ENCODE peak calls at places on chromosome 17, in ten cellular contexts. L, X, G, R, E, T, D, M, Y and W are unnamed samples.
A peak's percentile ranks its signal among the peaks of the same experiment; 100 is the strongest.

GRCh38 chr17:67637901-67638641 is 79.7 kb upstream of the NOL11 start:
- DNase-seq in L (no peak), X (no peak), G (peak; percentile 47), R (no peak), E (no peak), T (no peak), D (no peak), M (no peak), Y (no peak), W (no peak)

GRCh38 chr17:32331243-32332040 is 10.5 kb downstream of the C17orf75 start:
- DNase-seq in L (no peak), X (no peak), G (no peak), R (no peak), E (no peak), T (no peak), D (no peak), M (no peak), Y (no peak), W (no peak)

GRCh38 chr17:69480197-69480596 is 65.7 kb downstream of the MAP2K6 start:
- DNase-seq in L (no peak), X (no peak), G (no peak), R (no peak), E (no peak), T (no peak), D (no peak), M (no peak), Y (no peak), W (no peak)

GRCh38 chr17:146546-146945 is 9.2 kb downstream of the SCGB1C2 start:
- DNase-seq in L (no peak), X (no peak), G (no peak), R (no peak), E (no peak), T (no peak), D (peak; percentile 9), M (peak; percentile 11), Y (no peak), W (no peak)

GRCh38 chr17:76911299-76912007 is 43.2 kb downstream of the MGAT5B start:
- DNase-seq in L (no peak), X (no peak), G (no peak), R (no peak), E (no peak), T (no peak), D (no peak), M (no peak), Y (no peak), W (no peak)

GRCh38 chr17:13755851-13756250 is 154.1 kb upstream of the HS3ST3A1 start:
- DNase-seq in L (no peak), X (no peak), G (no peak), R (no peak), E (no peak), T (no peak), D (no peak), M (no peak), Y (no peak), W (no peak)

GRCh38 chr17:67017895-67018294 is 26.5 kb upstream of the CACNG1 start:
- DNase-seq in L (no peak), X (no peak), G (no peak), R (no peak), E (no peak), T (no peak), D (no peak), M (no peak), Y (no peak), W (no peak)

GRCh38 chr17:38921756-38922411 is 3.5 kb upstream of the LASP1NB start:
- DNase-seq in L (no peak), X (no peak), G (no peak), R (no peak), E (no peak), T (no peak), D (no peak), M (no peak), Y (no peak), W (no peak)

GRCh38 chr17:80811181-80812105 is 180.2 kb upstream of the CHMP6 start:
- DNase-seq in L (no peak), X (peak; percentile 22), G (peak; percentile 8), R (no peak), E (no peak), T (no peak), D (no peak), M (no peak), Y (no peak), W (no peak)

GRCh38 chr17:67492824-67493490 is 115.9 kb downstream of the PITPNC1 start:
- DNase-seq in L (no peak), X (peak; percentile 17), G (no peak), R (no peak), E (no peak), T (no peak), D (no peak), M (no peak), Y (no peak), W (no peak)

GRCh38 chr17:11935734-11936406 is 61.4 kb downstream of the ZNF18 start:
- DNase-seq in L (peak; percentile 72), X (peak; percentile 78), G (peak; percentile 67), R (peak; percentile 47), E (no peak), T (peak; percentile 30), D (no peak), M (peak; percentile 83), Y (no peak), W (no peak)

GRCh38 chr17:41613277-41614082 is 913 bp upstream of the KRT16 start:
- DNase-seq in L (no peak), X (no peak), G (no peak), R (no peak), E (no peak), T (no peak), D (no peak), M (peak; percentile 1), Y (no peak), W (no peak)

GRCh38 chr17:41617136-41617535 is 4.6 kb upstream of the KRT16 start:
- DNase-seq in L (no peak), X (no peak), G (no peak), R (no peak), E (no peak), T (no peak), D (no peak), M (peak; percentile 9), Y (no peak), W (no peak)

GRCh38 chr17:41617698-41618097 is 5.1 kb upstream of the KRT16 start:
- DNase-seq in L (no peak), X (no peak), G (no peak), R (no peak), E (no peak), T (no peak), D (no peak), M (peak; percentile 9), Y (no peak), W (no peak)

GRCh38 chr17:41614098-41614497 is 1.5 kb upstream of the KRT16 start:
- DNase-seq in L (no peak), X (no peak), G (no peak), R (no peak), E (no peak), T (no peak), D (no peak), M (no peak), Y (no peak), W (no peak)

DNA sequence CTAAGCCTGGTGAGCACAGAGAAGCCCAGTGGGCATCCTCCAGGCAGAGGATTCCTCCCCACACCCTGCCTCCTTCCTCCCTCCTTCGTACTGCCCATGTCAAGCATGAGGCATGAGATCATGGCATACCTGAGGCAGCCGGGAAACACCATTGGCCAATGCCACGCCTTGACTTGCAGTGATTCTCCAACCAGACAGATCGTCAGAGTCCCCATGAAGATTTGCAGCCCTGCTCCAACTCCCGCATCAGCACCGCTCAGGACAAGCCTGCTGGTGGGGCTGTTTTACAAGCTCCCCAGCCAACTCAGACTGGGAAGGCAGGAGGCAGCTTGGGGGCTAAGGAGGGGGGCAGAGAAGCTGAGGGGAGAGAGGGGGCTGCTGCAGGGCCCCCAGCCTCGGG is 2.9 kb upstream of the KRT16 start:
- DNase-seq in L (peak; percentile 58), X (peak; percentile 85), G (no peak), R (no peak), E (no peak), T (no peak), D (no peak), M (no peak), Y (no peak), W (no peak)
- TF ChIP-seq CTCF in L (no peak), X (no peak), G (no peak), R (no peak), E (no peak), T (no peak), D (no peak), M (no peak), Y (no peak), W (no peak)

GRCh38 chr17:44222112-44222869 is 2.8 kb upstream of the UBTF start:
- DNase-seq in L (peak; percentile 86), X (peak; percentile 88), G (peak; percentile 83), R (peak; percentile 76), E (peak; percentile 81), T (no peak), D (peak; percentile 81), M (peak; percentile 72), Y (no peak), W (peak; percentile 75)
- TF ChIP-seq CTCF in L (peak; percentile 24), X (peak; percentile 25), G (no peak), R (no peak), E (peak; percentile 35), T (no peak), D (peak; percentile 22), M (no peak), Y (no peak), W (no peak)

GRCh38 chr17:37676115-37676925 is 33.1 kb upstream of the DDX52 start:
- DNase-seq in L (no peak), X (no peak), G (peak; percentile 56), R (no peak), E (no peak), T (no peak), D (no peak), M (no peak), Y (no peak), W (no peak)
- TF ChIP-seq CTCF in L (no peak), X (no peak), G (no peak), R (no peak), E (no peak), T (no peak), D (no peak), M (no peak), Y (no peak), W (no peak)

GRCh38 chr17:29625037-29625750 is 2.5 kb upstream of the CORO6 start:
- DNase-seq in L (peak; percentile 73), X (peak; percentile 89), G (no peak), R (no peak), E (no peak), T (no peak), D (no peak), M (no peak), Y (no peak), W (no peak)
- TF ChIP-seq CTCF in L (no peak), X (peak; percentile 21), G (no peak), R (no peak), E (peak; percentile 30), T (no peak), D (no peak), M (no peak), Y (no peak), W (no peak)

GRCh38 chr17:72592242-72592966 is 471.6 kb downstream of the SOX9 start:
- DNase-seq in L (peak; percentile 90), X (peak; percentile 94), G (peak; percentile 87), R (peak; percentile 51), E (peak; percentile 63), T (no peak), D (peak; percentile 16), M (peak; percentile 89), Y (peak; percentile 3), W (peak; percentile 77)
- TF ChIP-seq CTCF in L (no peak), X (no peak), G (no peak), R (no peak), E (no peak), T (no peak), D (no peak), M (no peak), Y (no peak), W (no peak)